ENCODE peak calls at places on chromosomes 3 and 15, in ten cellular contexts. V is body of pancreas; S is CD4-positive, alpha-beta memory T cell; J is lower lobe of right lung; Q is spleen; T is HL-60; D is right cardiac atrium; N is brain microvascular endothelial cell; G is colonic mucosa; C is neural progenitor cell. W is an unnamed sample.
A peak's percentile ranks its signal among the peaks of the same experiment; 100 is the strongest.

GRCh38 chr3:335250-335649 is 138.7 kb downstream of the CHL1 start:
- DNase-seq in Q (no peak), T (no peak), J (no peak), S (no peak), C (peak; percentile 37), G (no peak), D (no peak), N (no peak), V (no peak), W (no peak)

GRCh38 chr15:100525894-100526512 is 2.7 kb downstream of the CERS3 start:
- DNase-seq in N (no peak), Q (no peak), C (no peak), D (peak; percentile 92), G (peak; percentile 35), J (no peak), T (no peak), S (no peak), V (peak; percentile 82), W (peak; percentile 89)

GRCh38 chr3:38019658-38020341 is 9.6 kb downstream of the PLCD1 start:
- DNase-seq in G (no peak), D (no peak), J (no peak), Q (no peak), S (no peak), C (no peak), T (no peak), V (peak; percentile 88), N (no peak), W (no peak)

GRCh38 chr15:78915341-78916087 is 29.3 kb downstream of the CTSH start:
- DNase-seq in Q (no peak), J (peak; percentile 83), C (no peak), V (no peak), S (no peak), N (no peak), G (no peak), D (peak; percentile 81), T (peak; percentile 90), W (no peak)

GRCh38 chr3:43770426-43771103 is 79.8 kb downstream of the ABHD5 start:
- DNase-seq in D (peak; percentile 86), T (no peak), C (no peak), J (peak; percentile 68), V (peak; percentile 65), Q (no peak), N (peak; percentile 27), S (peak; percentile 20), G (peak; percentile 57), W (peak; percentile 82)

GRCh38 chr15:94258246-94258645 is 26.9 kb downstream of the MCTP2 start:
- DNase-seq in N (no peak), Q (no peak), J (no peak), G (no peak), T (no peak), D (no peak), C (no peak), S (no peak), V (no peak), W (no peak)

GRCh38 chr15:73923156-73923487 is 3.1 kb upstream of the LOXL1 start:
- DNase-seq in T (no peak), V (no peak), D (no peak), G (no peak), Q (no peak), C (no peak), N (no peak), J (peak; percentile 13), S (no peak), W (no peak)

GRCh38 chr15:91252756-91253155 is 152.7 kb downstream of the SV2B start:
- DNase-seq in V (no peak), S (no peak), G (no peak), T (no peak), N (no peak), C (no peak), D (no peak), Q (no peak), J (no peak), W (no peak)

GRCh38 chr15:89646416-89647141 is 8.7 kb downstream of the KIF7 start:
- DNase-seq in T (no peak), J (no peak), G (no peak), N (no peak), S (no peak), V (no peak), C (no peak), D (peak; percentile 51), Q (no peak), W (no peak)

GRCh38 chr15:84582583-84583157 is 18.1 kb upstream of the ZSCAN2 start:
- DNase-seq in T (no peak), N (no peak), G (no peak), S (no peak), V (no peak), J (no peak), C (no peak), Q (no peak), D (no peak), W (no peak)

GRCh38 chr3:168736202-168736601 is 640.5 kb upstream of the GOLIM4 start:
- DNase-seq in G (no peak), Q (no peak), D (no peak), S (no peak), N (no peak), J (no peak), T (no peak), C (no peak), V (no peak), W (no peak)

GRCh38 chr3:25747033-25747432 is 36.2 kb downstream of the NGLY1 start:
- DNase-seq in J (no peak), G (no peak), Q (no peak), C (no peak), N (peak; percentile 0), T (no peak), V (no peak), D (no peak), S (no peak), W (no peak)

GRCh38 chr15:81322708-81323253 is 1.2 kb downstream of the STARD5 start:
- DNase-seq in C (no peak), N (no peak), Q (no peak), G (peak; percentile 76), D (no peak), T (no peak), V (no peak), S (no peak), J (no peak), W (no peak)
- H3K27ac ChIP-seq in C (no peak overlapping the region), N (no peak overlapping the region), Q (peak overlapping the region; percentile 87), G (peak overlapping the region; percentile 79), D (no peak overlapping the region), T (no peak overlapping the region), V (no peak overlapping the region), S (no peak overlapping the region), J (no peak overlapping the region), W (no peak overlapping the region)

DNA sequence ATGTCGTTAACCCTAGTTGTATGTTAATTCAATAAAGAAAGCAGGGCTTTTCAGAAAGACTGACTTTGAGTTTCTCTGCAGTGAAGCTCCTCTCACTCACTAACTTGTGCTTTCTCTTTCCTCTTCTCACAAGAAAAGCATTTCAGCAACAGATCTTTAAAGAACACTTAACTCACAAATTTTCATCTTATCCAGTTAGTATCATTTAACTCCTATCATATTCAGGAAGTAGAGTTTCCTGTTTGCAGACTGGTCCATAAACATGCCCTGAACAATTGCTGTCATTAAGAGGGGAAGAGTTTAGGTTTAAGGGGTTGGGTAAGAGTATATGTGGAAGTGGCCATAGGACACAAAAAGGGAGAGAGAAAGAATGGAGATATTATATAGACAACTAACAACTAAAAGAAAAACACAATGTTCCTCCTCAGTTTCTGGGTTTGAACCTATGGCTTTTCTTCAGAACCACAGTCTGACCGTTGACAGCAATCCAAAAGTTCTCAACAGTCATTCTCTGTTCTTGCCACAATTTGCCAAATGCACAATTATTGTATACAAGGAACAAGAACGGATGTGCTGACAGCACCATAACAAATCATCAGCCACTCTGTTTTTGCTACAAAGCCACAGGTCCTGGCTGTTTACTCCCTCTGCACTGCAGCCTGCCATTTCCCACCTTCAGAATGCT is 63.9 kb downstream of the CHAC1 start:
- DNase-seq in D (no peak), G (no peak), V (no peak), T (no peak), S (no peak), N (no peak), J (no peak), C (no peak), Q (no peak), W (no peak)
- H3K27ac ChIP-seq in D (no peak overlapping the region), G (no peak overlapping the region), V (no peak overlapping the region), T (peak overlapping the region; percentile 22), S (no peak overlapping the region), N (no peak overlapping the region), J (peak overlapping the region; percentile 59), C (no peak overlapping the region), Q (peak overlapping the region; percentile 40), W (peak overlapping the region; percentile 41)

GRCh38 chr3:194315965-194316361 is 35.2 kb downstream of the CPN2 start:
- DNase-seq in S (no peak), Q (no peak), V (no peak), J (no peak), D (peak; percentile 67), C (no peak), G (no peak), N (no peak), T (no peak), W (no peak)

GRCh38 chr3:194318511-194319161 is 32.5 kb downstream of the CPN2 start:
- DNase-seq in D (no peak), C (no peak), V (no peak), G (no peak), Q (no peak), N (no peak), T (no peak), J (no peak), S (no peak), W (no peak)

GRCh38 chr3:194315088-194315964 is 35.8 kb downstream of the CPN2 start:
- DNase-seq in T (no peak), D (peak; percentile 95), G (peak; percentile 88), N (peak; percentile 52), S (peak; percentile 81), V (peak; percentile 83), Q (peak; percentile 96), C (peak; percentile 95), J (peak; percentile 88), W (peak; percentile 86)

GRCh38 chr3:194314669-194315068 is 36.5 kb downstream of the CPN2 start:
- DNase-seq in V (no peak), N (no peak), C (no peak), D (no peak), S (no peak), Q (peak; percentile 38), T (no peak), G (no peak), J (no peak), W (peak; percentile 43)

GRCh38 chr3:194316918-194317317 is 34.2 kb downstream of the CPN2 start:
- DNase-seq in J (no peak), T (no peak), S (no peak), Q (no peak), N (no peak), G (no peak), D (no peak), C (no peak), V (no peak), W (no peak)
- H3K27ac ChIP-seq in J (no peak overlapping the region), T (no peak overlapping the region), S (no peak overlapping the region), Q (no peak overlapping the region), N (no peak overlapping the region), G (no peak overlapping the region), D (no peak overlapping the region), C (no peak overlapping the region), V (no peak overlapping the region), W (no peak overlapping the region)

DNA sequence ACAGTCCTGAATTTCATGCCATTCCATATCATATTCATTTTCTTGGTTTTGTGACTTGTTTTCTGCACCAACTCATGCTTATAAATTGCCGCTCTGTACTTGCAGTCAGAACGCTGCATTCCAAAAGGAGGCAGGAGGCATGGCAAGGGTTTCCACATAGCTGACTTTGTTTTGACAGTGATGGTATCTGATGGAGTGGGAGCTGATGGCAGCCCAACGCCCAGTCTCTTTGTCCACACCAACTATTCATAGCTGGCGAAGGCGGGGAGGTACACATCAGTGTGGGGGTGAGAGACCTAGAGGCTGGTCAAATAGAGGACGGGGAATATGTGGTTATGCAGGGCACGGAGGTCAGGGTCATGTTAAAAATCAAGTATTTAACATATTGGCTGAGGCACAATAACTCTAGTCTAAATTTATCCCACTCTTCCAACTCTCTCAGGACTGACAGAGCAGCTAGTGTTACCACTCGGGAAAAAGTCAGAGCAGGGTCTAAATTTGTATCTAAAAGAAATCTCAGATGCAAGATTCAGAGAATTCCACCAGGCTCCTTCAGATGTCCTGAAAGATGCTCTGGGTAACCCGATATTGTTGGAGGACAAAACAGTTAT is 67.8 kb upstream of the ATP13A3 start:
- DNase-seq in D (no peak), S (no peak), C (no peak), N (no peak), V (no peak), Q (no peak), T (no peak), G (no peak), J (no peak), W (peak; percentile 83)
- H3K27ac ChIP-seq in D (peak overlapping the region; percentile 87), S (no peak overlapping the region), C (no peak overlapping the region), N (no peak overlapping the region), V (no peak overlapping the region), Q (no peak overlapping the region), T (no peak overlapping the region), G (no peak overlapping the region), J (no peak overlapping the region), W (peak overlapping the region; percentile 58)